ENCODE peak calls at places on chromosome 2, in seven cellular contexts. G is esophagus squamous epithelium, H is astrocyte of the spinal cord, T is PC-9, Y is GM10248, B is BJ, L is bronchial epithelial cell. S is an unnamed sample.

GRCh38 chr2:109234355-109234754 is 105.3 kb downstream of the SH3RF3 start:
- DNase-seq in Y (no peak), T (no peak), H (no peak), G (no peak), B (no peak), L (no peak), S (no peak)

GRCh38 chr2:165357758-165358157 is 111.7 kb upstream of the CSRNP3 start:
- DNase-seq in B (peak), H (peak), T (peak), L (peak), Y (no peak), G (no peak), S (no peak)

GRCh38 chr2:20242727-20243377 is 17.9 kb upstream of the SDC1 start:
- DNase-seq in L (no peak), Y (no peak), T (no peak), H (no peak), B (no peak), G (no peak), S (no peak)

GRCh38 chr2:235594041-235594440 is 100.2 kb downstream of the AGAP1 start:
- DNase-seq in Y (peak), T (peak), L (peak), H (peak), B (no peak), G (no peak), S (no peak)

GRCh38 chr2:160652236-160652635 is 158.6 kb upstream of the RBMS1 start:
- DNase-seq in G (no peak), L (peak), T (no peak), B (no peak), H (no peak), Y (no peak), S (no peak)

GRCh38 chr2:238314576-238314975 is 5.7 kb upstream of the TRAF3IP1 start:
- DNase-seq in G (no peak), L (no peak), B (no peak), T (no peak), Y (no peak), H (no peak), S (no peak)

GRCh38 chr2:235638541-235639192 is 144.8 kb downstream of the AGAP1 start:
- DNase-seq in G (no peak), Y (no peak), H (no peak), T (no peak), B (no peak), L (no peak), S (no peak)

GRCh38 chr2:67717692-67718091 is 320.6 kb downstream of the ETAA1 start:
- DNase-seq in T (no peak), G (no peak), Y (no peak), H (no peak), B (no peak), L (no peak), S (no peak)

GRCh38 chr2:175620035-175620434 is 382.0 kb downstream of the LNPK start:
- DNase-seq in B (no peak), L (no peak), Y (no peak), G (no peak), T (no peak), H (no peak), S (no peak)

GRCh38 chr2:17747684-17748452 is 5.7 kb downstream of the SMC6 start:
- DNase-seq in H (peak), T (peak), G (no peak), B (no peak), L (peak), Y (no peak), S (no peak)

GRCh38 chr2:200486529-200486928 is 23.3 kb downstream of the KCTD18 start:
- DNase-seq in Y (no peak), L (peak), T (no peak), H (peak), B (no peak), G (no peak), S (no peak)

GRCh38 chr2:51165534-51166260 is 133.8 kb upstream of the NRXN1 start:
- DNase-seq in H (peak), T (no peak), B (no peak), G (no peak), Y (no peak), L (no peak), S (no peak)

GRCh38 chr2:230128943-230129342 is 60.2 kb upstream of the SLC16A14 start:
- DNase-seq in B (peak), T (no peak), Y (no peak), G (no peak), L (no peak), H (peak), S (no peak)

GRCh38 chr2:152322222-152322621 is 12.8 kb upstream of the FMNL2 start:
- DNase-seq in L (no peak), B (no peak), Y (no peak), H (no peak), T (no peak), G (no peak), S (no peak)

GRCh38 chr2:233210843-233211600 is 40.5 kb upstream of the ATG16L1 start:
- DNase-seq in L (peak), T (peak), Y (no peak), H (peak), B (peak), G (no peak), S (no peak)

GRCh38 chr2:218395456-218395825 is 4.2 kb upstream of the CTDSP1 start:
- DNase-seq in L (no peak), T (no peak), B (no peak), H (no peak), Y (no peak), G (no peak), S (no peak)

GRCh38 chr2:140586379-140586778 is 1544.4 kb downstream of the LRP1B start:
- DNase-seq in G (no peak), H (no peak), T (no peak), B (no peak), Y (peak), L (peak), S (no peak)

GRCh38 chr2:8487461-8487932 is 194.4 kb upstream of the ID2 start:
- DNase-seq in H (peak), G (no peak), B (no peak), Y (no peak), L (peak), T (no peak), S (no peak)

GRCh38 chr2:215613265-215613664 is 177.4 kb upstream of the FN1 start:
- DNase-seq in Y (no peak), L (no peak), T (peak), B (no peak), H (no peak), G (no peak), S (no peak)

GRCh38 chr2:46818819-46819218 is 96.8 kb downstream of the MCFD2 start:
- DNase-seq in T (no peak), G (no peak), L (no peak), Y (no peak), B (no peak), H (no peak), S (no peak)

GRCh38 chr2:84694088-84694622 is 177.9 kb downstream of the DNAH6 start:
- DNase-seq in B (no peak), G (no peak), T (no peak), L (no peak), Y (no peak), H (no peak), S (no peak)

GRCh38 chr2:181949047-181949446 is 36.6 kb upstream of the PPP1R1C start:
- DNase-seq in G (no peak), Y (no peak), L (peak), T (no peak), H (no peak), B (no peak), S (no peak)

GRCh38 chr2:231563378-231563961 is 29.2 kb upstream of the TEX44 start:
- DNase-seq in L (peak), H (peak), Y (peak), B (no peak), T (no peak), G (no peak), S (no peak)

GRCh38 chr2:17858064-17858463 is 20.4 kb upstream of the KCNS3 start:
- DNase-seq in T (no peak), G (no peak), H (no peak), Y (no peak), L (no peak), B (no peak), S (no peak)

GRCh38 chr2:20623741-20624155 is 27.1 kb downstream of the HS1BP3 start:
- DNase-seq in G (no peak), L (no peak), T (no peak), Y (no peak), H (no peak), B (no peak), S (no peak)

GRCh38 chr2:201130524-201131186 is 14.7 kb downstream of the CFLAR start:
- DNase-seq in G (no peak), B (no peak), T (peak), H (peak), L (peak), Y (no peak), S (no peak)

DNA sequence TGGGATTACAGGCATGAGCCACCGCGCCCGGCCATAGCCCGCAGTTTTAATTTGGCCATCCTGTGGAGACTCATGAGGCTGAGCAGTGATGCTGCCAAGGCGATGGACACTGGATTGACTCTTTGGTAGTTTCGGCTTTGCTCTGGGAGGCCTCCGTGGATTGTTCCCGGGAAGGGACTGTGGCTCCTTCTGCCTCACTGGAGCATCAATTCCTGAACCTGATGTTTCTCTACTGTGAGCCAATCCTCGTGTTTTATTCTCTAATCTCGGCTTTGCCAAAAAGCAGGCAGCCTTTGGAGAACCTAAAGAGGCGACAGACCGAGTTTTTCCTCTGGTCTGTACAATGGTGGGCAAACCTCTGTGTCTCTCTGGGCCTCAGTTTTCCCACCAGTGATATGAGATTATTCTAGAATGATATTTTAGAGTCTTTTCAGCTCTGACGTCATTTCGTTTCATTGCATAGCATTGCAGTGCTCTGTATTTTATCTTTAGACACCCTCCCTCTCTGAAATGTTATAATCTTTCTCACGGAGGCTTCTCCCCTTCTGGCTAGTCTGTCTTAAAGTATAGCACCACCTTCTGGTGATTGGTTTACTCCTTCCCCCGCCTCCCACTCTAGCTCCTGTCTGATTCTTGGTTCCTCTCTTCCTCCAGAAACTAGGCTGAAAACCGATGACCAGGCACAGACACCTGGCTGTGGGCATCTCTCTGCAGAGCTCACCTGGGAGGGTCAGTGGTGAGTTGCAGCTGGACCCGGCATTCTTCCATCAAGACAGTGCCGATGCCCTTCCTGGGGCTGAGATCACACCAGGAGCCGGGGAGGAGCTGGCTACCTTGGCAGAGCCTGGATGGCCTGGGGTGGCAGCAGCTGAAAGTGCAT is 341.3 kb downstream of the MYCN start:
- DNase-seq in T (no peak), Y (peak), H (peak), L (peak), B (no peak), G (no peak), S (no peak)
- TF ChIP-seq CTCF in T (peak), Y (peak), H (peak), L (peak), B (no peak), G (peak), S (no peak)

DNA sequence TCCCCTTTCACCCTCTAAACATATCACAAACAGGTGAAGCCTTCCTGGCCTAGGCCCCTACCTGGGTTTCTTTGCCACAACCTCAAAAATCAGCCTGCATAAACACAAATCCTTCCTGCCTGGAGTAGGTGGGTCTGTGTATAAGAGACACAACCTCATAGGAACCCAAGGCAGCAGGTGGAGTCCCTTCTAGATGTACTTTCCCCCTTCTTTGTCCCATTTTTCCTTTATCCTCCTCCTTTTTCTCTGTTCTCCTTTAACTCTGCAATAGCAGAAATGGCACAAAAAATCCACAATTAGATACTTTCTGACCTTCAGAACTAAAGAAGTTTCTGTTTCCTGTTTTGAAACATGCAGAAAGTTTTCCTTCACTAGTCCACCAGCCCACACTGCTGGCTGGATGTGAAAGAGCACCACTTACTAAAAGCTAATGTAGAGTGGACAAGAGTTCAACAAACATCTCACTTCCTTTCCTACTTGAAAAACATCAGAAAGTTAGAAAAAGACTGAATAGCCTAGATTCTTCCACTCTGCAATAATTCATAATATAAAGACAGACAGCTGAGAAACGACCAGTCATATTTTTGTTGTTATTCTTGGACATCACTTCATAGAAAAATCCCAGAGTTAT is 11.2 kb downstream of the SLC40A1 start:
- DNase-seq in Y (no peak), G (no peak), H (peak), B (no peak), L (no peak), T (no peak), S (no peak)
- TF ChIP-seq CTCF in Y (no peak), G (no peak), H (no peak), B (peak), L (no peak), T (no peak), S (no peak)

DNA sequence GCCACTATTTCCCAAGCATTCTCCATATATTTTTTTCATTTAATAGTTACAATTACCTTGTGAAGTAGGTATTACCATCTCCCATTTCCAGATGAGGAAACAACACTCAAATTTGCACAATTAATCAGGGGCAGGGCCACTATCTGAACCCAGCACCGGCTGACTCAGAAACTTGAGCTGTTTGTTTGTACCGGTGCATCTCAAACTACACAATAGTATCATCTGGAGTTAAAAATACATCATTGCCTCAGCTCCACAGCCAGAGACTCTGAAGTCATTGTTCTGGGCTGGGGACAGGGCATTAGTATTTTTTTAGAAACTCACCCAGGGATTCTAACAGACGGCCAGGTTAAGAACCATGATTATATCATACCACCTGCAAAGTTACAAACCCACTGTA is 55.9 kb downstream of the CDCA7 start:
- DNase-seq in L (peak), T (no peak), H (no peak), B (no peak), Y (no peak), G (no peak), S (no peak)
- TF ChIP-seq CTCF in L (no peak), T (no peak), H (no peak), B (no peak), Y (no peak), G (no peak), S (no peak)

GRCh38 chr2:95326433-95327140 is 29.4 kb downstream of the KCNIP3 start:
- DNase-seq in T (no peak), H (no peak), L (no peak), G (no peak), B (no peak), Y (no peak), S (no peak)
- TF ChIP-seq CTCF in T (no peak), H (no peak), L (no peak), G (no peak), B (no peak), Y (no peak), S (no peak)

GRCh38 chr2:167212054-167212648 is 323.9 kb downstream of the XIRP2 start:
- DNase-seq in B (no peak), Y (peak), G (no peak), H (peak), L (peak), T (peak), S (no peak)
- TF ChIP-seq CTCF in B (peak), Y (peak), G (peak), H (peak), L (peak), T (peak), S (no peak)

DNA sequence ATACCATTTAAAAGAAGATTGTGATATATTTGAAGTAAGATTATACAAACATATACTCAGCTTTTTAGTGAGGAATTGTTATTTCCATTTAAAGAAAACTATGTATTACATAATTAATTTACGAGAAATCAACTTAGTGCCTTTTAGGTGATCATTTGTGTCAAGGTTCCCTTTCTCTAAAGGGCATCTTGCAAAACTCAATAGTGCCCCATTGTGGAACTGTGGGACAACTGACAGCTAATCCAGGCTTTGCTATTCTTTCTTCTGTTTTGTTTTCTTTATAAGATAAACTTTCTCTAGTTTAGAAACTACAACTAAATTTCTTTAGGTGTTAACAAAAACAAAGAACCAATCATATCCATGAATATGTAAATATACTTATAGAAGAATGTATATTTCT is 24.3 kb upstream of the VIT start:
- DNase-seq in B (no peak), L (peak), T (peak), H (peak), G (no peak), Y (no peak), S (no peak)
- TF ChIP-seq CTCF in B (peak), L (peak), T (peak), H (peak), G (peak), Y (peak), S (no peak)

GRCh38 chr2:14647714-14648113 is 15.2 kb downstream of the LRATD1 start:
- DNase-seq in Y (no peak), G (no peak), H (no peak), T (no peak), B (no peak), L (no peak), S (no peak)

GRCh38 chr2:14638488-14638887 is 6.0 kb downstream of the LRATD1 start:
- DNase-seq in Y (no peak), B (no peak), L (no peak), H (no peak), T (no peak), G (no peak), S (no peak)

GRCh38 chr2:14641116-14641515 is 8.6 kb downstream of the LRATD1 start:
- DNase-seq in H (no peak), T (no peak), B (no peak), Y (no peak), G (no peak), L (no peak), S (no peak)

GRCh38 chr2:14642499-14642898 is 10.0 kb downstream of the LRATD1 start:
- DNase-seq in Y (no peak), T (no peak), G (no peak), B (no peak), L (no peak), H (no peak), S (no peak)
- TF ChIP-seq CTCF in Y (no peak), T (peak), G (no peak), B (no peak), L (no peak), H (peak), S (no peak)

GRCh38 chr2:11567631-11568031 is 33.8 kb downstream of the GREB1 start:
- DNase-seq in L (no peak), T (no peak), Y (no peak), G (no peak), B (no peak), H (no peak), S (no peak)

GRCh38 chr2:11564864-11565567 is 31.2 kb downstream of the GREB1 start:
- DNase-seq in L (no peak), Y (no peak), T (no peak), B (no peak), H (no peak), G (no peak), S (no peak)

GRCh38 chr2:11563784-11564666 is 30.2 kb downstream of the GREB1 start:
- DNase-seq in Y (no peak), G (no peak), T (no peak), L (no peak), H (no peak), B (no peak), S (no peak)

GRCh38 chr2:11568436-11568835 is 34.6 kb downstream of the GREB1 start:
- DNase-seq in H (no peak), B (no peak), G (no peak), T (no peak), Y (no peak), L (no peak), S (no peak)

GRCh38 chr2:11566383-11566782 is 32.5 kb downstream of the GREB1 start:
- DNase-seq in G (no peak), Y (no peak), L (no peak), H (no peak), B (no peak), T (no peak), S (no peak)
- TF ChIP-seq CTCF in G (no peak), Y (no peak), L (no peak), H (no peak), B (no peak), T (no peak), S (no peak)

DNA sequence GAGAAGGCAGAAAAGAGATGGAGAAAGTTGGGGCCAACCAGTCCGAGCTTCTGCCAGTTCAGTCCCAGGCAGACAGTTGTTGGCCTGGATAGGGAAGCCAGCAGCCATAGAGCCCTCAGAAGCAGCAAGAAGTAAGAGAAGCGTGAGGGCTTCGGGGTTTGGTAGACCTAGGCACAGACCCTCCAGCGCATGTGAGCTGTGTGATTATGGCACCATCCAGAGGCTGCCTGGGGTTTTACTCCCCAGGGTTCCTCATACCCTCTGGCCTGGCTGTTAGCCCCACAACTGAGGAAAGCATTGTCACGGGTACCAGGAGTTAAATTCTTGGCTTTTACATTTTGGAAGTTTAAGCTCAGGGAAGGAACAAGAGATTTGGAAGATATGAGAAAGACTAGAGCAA is 93.7 kb upstream of the RAB6C start:
- DNase-seq in B (no peak), T (no peak), H (no peak), G (no peak), L (no peak), Y (no peak), S (no peak)
- TF ChIP-seq CTCF in B (no peak), T (no peak), H (no peak), G (no peak), L (no peak), Y (no peak), S (no peak)

GRCh38 chr2:62199392-62200125 is 3.6 kb downstream of the B3GNT2 start:
- DNase-seq in L (peak), H (no peak), G (no peak), B (no peak), Y (no peak), T (peak), S (no peak)

GRCh38 chr2:62197017-62197586 is 1.2 kb downstream of the B3GNT2 start:
- DNase-seq in G (no peak), Y (peak), H (no peak), T (no peak), B (no peak), L (no peak), S (no peak)

GRCh38 chr2:62196278-62196901 is 475 bp downstream of the B3GNT2 start:
- DNase-seq in Y (peak), B (no peak), H (no peak), G (no peak), T (peak), L (peak), S (no peak)

GRCh38 chr2:62198237-62198633 is 2.3 kb downstream of the B3GNT2 start:
- DNase-seq in H (no peak), T (no peak), Y (no peak), L (no peak), G (no peak), B (no peak), S (no peak)

GRCh38 chr2:62197609-62198236 is 1.8 kb downstream of the B3GNT2 start:
- DNase-seq in Y (no peak), T (peak), L (peak), H (no peak), G (no peak), B (no peak), S (no peak)
- TF ChIP-seq CTCF in Y (no peak), T (no peak), L (no peak), H (no peak), G (no peak), B (no peak), S (no peak)

S was measured in omental fat pad.